ENCODE peak calls at places on chromosomes 6 and 20, in five cellular contexts. G is SK-N-SH, H is PC-3, E is hepatocyte, D is stomach. T is an unnamed sample.

GRCh38 chr20:8309638-8310037 is 177.6 kb downstream of the PLCB1 start:
- DNase-seq in G (no peak), H (no peak), E (peak; percentile 19), D (no peak), T (no peak)

GRCh38 chr20:58515240-58516212 is at the start of gene APCDD1L:
- DNase-seq in G (no peak), H (peak; percentile 89), E (no peak), D (no peak), T (peak; percentile 57)

GRCh38 chr6:2103644-2104523 is 141.5 kb downstream of the GMDS start:
- DNase-seq in G (peak; percentile 58), H (peak; percentile 71), E (peak; percentile 48), D (no peak), T (peak; percentile 16)

GRCh38 chr6:149153100-149153499 is 164.4 kb upstream of the TAB2 start:
- DNase-seq in G (no peak), H (no peak), E (no peak), D (no peak), T (no peak)

GRCh38 chr6:154241570-154241969 is 115.0 kb downstream of the IPCEF1 start:
- DNase-seq in G (no peak), H (no peak), E (no peak), D (no peak), T (no peak)

GRCh38 chr6:44438827-44439226 is 51.3 kb downstream of the CDC5L start:
- DNase-seq in G (no peak), H (no peak), E (no peak), D (no peak), T (no peak)

GRCh38 chr6:26133730-26134129 is 46.5 kb downstream of the HFE start:
- DNase-seq in G (no peak), H (no peak), E (no peak), D (no peak), T (no peak)

GRCh38 chr6:105596284-105596755 is 193.4 kb upstream of the PREP start:
- DNase-seq in G (no peak), H (peak; percentile 95), E (peak; percentile 30), D (no peak), T (peak; percentile 100)

GRCh38 chr6:38701551-38701950 is 1.4 kb downstream of the GLO1 start:
- DNase-seq in G (no peak), H (no peak), E (no peak), D (no peak), T (peak; percentile 83)

GRCh38 chr6:18349350-18349749 is 37.8 kb upstream of the RNF144B start:
- DNase-seq in G (no peak), H (no peak), E (no peak), D (no peak), T (no peak)

GRCh38 chr6:163612200-163612599 is 197.7 kb downstream of the QKI start:
- DNase-seq in G (no peak), H (no peak), E (no peak), D (no peak), T (no peak)

GRCh38 chr6:150897400-150897943 is 32.0 kb downstream of the MTHFD1L start:
- DNase-seq in G (no peak), H (no peak), E (no peak), D (no peak), T (no peak)

GRCh38 chr20:19888269-19888669 is 128.9 kb upstream of the NAA20 start:
- DNase-seq in G (no peak), H (no peak), E (no peak), D (no peak), T (no peak)

GRCh38 chr20:51542033-51542893 is at the start of gene NFATC2:
- DNase-seq in G (peak; percentile 90), H (peak; percentile 69), E (peak; percentile 78), D (peak; percentile 75), T (no peak)

GRCh38 chr6:13000537-13000936 is 284.0 kb downstream of the PHACTR1 start:
- DNase-seq in G (no peak), H (no peak), E (no peak), D (no peak), T (no peak)

GRCh38 chr6:119347466-119348307 is 1.9 kb downstream of the MAN1A1 start:
- DNase-seq in G (no peak), H (peak; percentile 38), E (peak; percentile 70), D (peak; percentile 52), T (peak; percentile 29)

GRCh38 chr6:44446626-44447297 is 59.3 kb downstream of the CDC5L start:
- DNase-seq in G (no peak), H (peak; percentile 80), E (no peak), D (no peak), T (peak; percentile 63)

GRCh38 chr6:41936073-41936837 is 5.4 kb downstream of the CCND3 start:
- DNase-seq in G (peak; percentile 83), H (peak; percentile 91), E (peak; percentile 88), D (peak; percentile 62), T (peak; percentile 68)

GRCh38 chr20:46807998-46808397 is 86.6 kb upstream of the EYA2 start:
- DNase-seq in G (no peak), H (no peak), E (no peak), D (no peak), T (no peak)

GRCh38 chr6:90103056-90103793 is 193.4 kb downstream of the BACH2 start:
- DNase-seq in G (no peak), H (peak; percentile 8), E (no peak), D (no peak), T (no peak)

GRCh38 chr6:89952361-89952680 is 58.1 kb downstream of the GJA10 start:
- DNase-seq in G (no peak), H (no peak), E (no peak), D (no peak), T (no peak)

GRCh38 chr20:31972481-31973386 is 4.8 kb downstream of the XKR7 start:
- DNase-seq in G (no peak), H (no peak), E (no peak), D (no peak), T (no peak)

GRCh38 chr6:149951626-149952025 is 9.8 kb downstream of the ULBP2 start:
- DNase-seq in G (no peak), H (no peak), E (no peak), D (no peak), T (no peak)

GRCh38 chr6:95576218-95576617 is 1.1 kb upstream of the MANEA start:
- DNase-seq in G (no peak), H (no peak), E (no peak), D (no peak), T (no peak)

GRCh38 chr6:89941031-89941775 is 46.9 kb downstream of the GJA10 start:
- DNase-seq in G (no peak), H (peak; percentile 41), E (peak; percentile 14), D (peak; percentile 70), T (no peak)

GRCh38 chr20:47985092-47985850 is 200.0 kb upstream of the SULF2 start:
- DNase-seq in G (no peak), H (peak; percentile 77), E (peak; percentile 72), D (no peak), T (no peak)

GRCh38 chr6:132931313-132931712 is 116.9 kb downstream of the RPS12 start:
- DNase-seq in G (no peak), H (no peak), E (no peak), D (no peak), T (no peak)

GRCh38 chr6:82712826-82713225 is 349.2 kb downstream of the TPBG start:
- DNase-seq in G (peak; percentile 12), H (peak; percentile 23), E (no peak), D (no peak), T (no peak)

GRCh38 chr6:96450760-96451116 is 70.9 kb upstream of the UFL1 start:
- DNase-seq in G (no peak), H (peak; percentile 22), E (no peak), D (no peak), T (no peak)

GRCh38 chr20:23582293-23582692 is 14.0 kb upstream of the CST9L start:
- DNase-seq in G (no peak), H (no peak), E (peak; percentile 2), D (no peak), T (no peak)

GRCh38 chr20:23047738-23048214 is 1.7 kb downstream of the THBD start:
- DNase-seq in G (no peak), H (no peak), E (no peak), D (peak; percentile 46), T (peak; percentile 6)

GRCh38 chr6:73047801-73048200 is 177.5 kb downstream of the KHDC1L start:
- DNase-seq in G (no peak), H (no peak), E (no peak), D (no peak), T (peak; percentile 24)

GRCh38 chr20:50350510-50351249 is 159.5 kb upstream of the PTPN1 start:
- DNase-seq in G (no peak), H (no peak), E (no peak), D (no peak), T (no peak)

GRCh38 chr20:50348118-50348517 is 157.5 kb downstream of the CEBPB start:
- DNase-seq in G (no peak), H (no peak), E (no peak), D (no peak), T (no peak)

GRCh38 chr20:50346372-50347347 is 156.0 kb downstream of the CEBPB start:
- DNase-seq in G (peak; percentile 82), H (peak; percentile 86), E (peak; percentile 68), D (peak; percentile 84), T (peak; percentile 32)

GRCh38 chr20:50345712-50346371 is 155.2 kb downstream of the CEBPB start:
- DNase-seq in G (no peak), H (no peak), E (no peak), D (no peak), T (no peak)

GRCh38 chr20:50347568-50347981 is 156.9 kb downstream of the CEBPB start:
- DNase-seq in G (no peak), H (no peak), E (no peak), D (no peak), T (no peak)
- TF ChIP-seq CTCF in G (no peak), H (no peak), E (no peak), D (no peak), T (no peak)

GRCh38 chr6:52305385-52305784 is 20.8 kb upstream of the MCM3 start:
- DNase-seq in G (no peak), H (no peak), E (no peak), D (no peak), T (peak; percentile 4)
- H3K27ac ChIP-seq in G (no peak overlapping the region), H (no peak overlapping the region), E (peak overlapping the region; percentile 93), D (peak overlapping the region; percentile 36), T (no peak overlapping the region)

GRCh38 chr6:50380409-50381105 is 330.8 kb upstream of the DEFB112 start:
- DNase-seq in G (peak; percentile 0), H (no peak), E (no peak), D (no peak), T (no peak)

GRCh38 chr6:50381106-50381415 is 331.3 kb upstream of the DEFB112 start:
- DNase-seq in G (peak; percentile 10), H (no peak), E (no peak), D (no peak), T (no peak)
- TF ChIP-seq CTCF in G (peak; percentile 58), H (peak; percentile 61), E (no peak), D (no peak), T (peak; percentile 27)

GRCh38 chr6:181049-181654 is 111.1 kb upstream of the DUSP22 start:
- DNase-seq in G (no peak), H (no peak), E (no peak), D (no peak), T (no peak)
- H3K27ac ChIP-seq in G (no peak overlapping the region), H (no peak overlapping the region), E (no peak overlapping the region), D (no peak overlapping the region), T (no peak overlapping the region)

GRCh38 chr6:63882208-63882607 is 246.6 kb downstream of the PHF3 start:
- DNase-seq in G (peak; percentile 16), H (peak; percentile 14), E (no peak), D (no peak), T (no peak)
- TF ChIP-seq CTCF in G (peak; percentile 34), H (peak; percentile 38), E (peak; percentile 12), D (no peak), T (peak; percentile 33)